ENCODE peak calls at places on chromosome 2, in seven cellular contexts. C is WTC11, J is BJ, N is mesothelial cell of epicardium, Q is neural progenitor cell, F is cardiac fibroblast, R is natural killer cell. O is an unnamed sample.
A peak's percentile ranks its signal among the peaks of the same experiment; 100 is the strongest.

GRCh38 chr2:45072064-45072861 is 63.0 kb upstream of the SIX2 start:
- DNase-seq in Q (no peak), J (no peak), N (no peak), R (no peak), C (no peak), F (no peak), O (no peak)

GRCh38 chr2:40584432-40584831 is 132.5 kb upstream of the SLC8A1 start:
- DNase-seq in J (no peak), N (no peak), Q (no peak), F (peak; percentile 44), R (no peak), C (no peak), O (no peak)

GRCh38 chr2:70994055-70994444 is 623 bp downstream of the TEX261 start:
- DNase-seq in C (no peak), R (no peak), J (no peak), F (peak; percentile 14), Q (peak; percentile 15), N (no peak), O (no peak)

GRCh38 chr2:19809206-19809605 is 92.6 kb downstream of the TTC32 start:
- DNase-seq in Q (no peak), R (no peak), J (no peak), F (no peak), N (no peak), C (no peak), O (no peak)

GRCh38 chr2:36352024-36352398 is 3.6 kb upstream of the CRIM1 start:
- DNase-seq in R (no peak), F (peak; percentile 76), J (no peak), Q (peak; percentile 65), C (no peak), N (no peak), O (no peak)

GRCh38 chr2:240509667-240510512 is 47.9 kb downstream of the ANKMY1 start:
- DNase-seq in C (no peak), R (no peak), N (no peak), Q (no peak), F (no peak), J (no peak), O (no peak)

GRCh38 chr2:98875081-98875728 is 60.8 kb downstream of the CRACDL start:
- DNase-seq in J (no peak), R (no peak), F (peak; percentile 3), N (no peak), Q (no peak), C (no peak), O (no peak)

GRCh38 chr2:101311390-101312019 is 3.0 kb upstream of the RNF149 start:
- DNase-seq in C (no peak), Q (no peak), J (no peak), F (no peak), R (no peak), N (no peak), O (no peak)

GRCh38 chr2:1586946-1587840 is 157.1 kb downstream of the PXDN start:
- DNase-seq in N (no peak), Q (no peak), J (no peak), C (no peak), F (no peak), R (no peak), O (no peak)

GRCh38 chr2:186903183-186903582 is 54.2 kb upstream of the ZSWIM2 start:
- DNase-seq in F (peak; percentile 47), C (no peak), Q (no peak), R (no peak), N (no peak), J (no peak), O (no peak)
- TF ChIP-seq CTCF in F (peak; percentile 48), C (peak; percentile 24), Q (peak; percentile 58), R (no peak), N (peak; percentile 46), J (peak; percentile 35), O (no peak)

GRCh38 chr2:127195140-127196074 is 24.7 kb downstream of the CYP27C1 start:
- DNase-seq in J (no peak), C (no peak), F (no peak), R (no peak), N (no peak), Q (no peak), O (no peak)

GRCh38 chr2:127199223-127199622 is 20.9 kb downstream of the CYP27C1 start:
- DNase-seq in F (no peak), C (no peak), J (no peak), R (no peak), N (no peak), Q (no peak), O (no peak)

GRCh38 chr2:127196998-127197397 is 23.1 kb downstream of the CYP27C1 start:
- DNase-seq in R (no peak), Q (peak; percentile 45), N (no peak), F (peak; percentile 18), J (no peak), C (no peak), O (no peak)

GRCh38 chr2:127196549-127196948 is 23.6 kb downstream of the CYP27C1 start:
- DNase-seq in Q (no peak), N (no peak), J (no peak), C (no peak), R (no peak), F (no peak), O (no peak)

GRCh38 chr2:127197475-127198385 is 22.4 kb downstream of the CYP27C1 start:
- DNase-seq in J (no peak), N (no peak), F (peak; percentile 64), Q (peak; percentile 85), C (peak; percentile 82), R (peak; percentile 28), O (no peak)
- TF ChIP-seq CTCF in J (peak; percentile 72), N (peak; percentile 19), F (peak; percentile 53), Q (peak; percentile 75), C (peak; percentile 26), R (peak; percentile 8), O (no peak)

GRCh38 chr2:85011747-85012146 is 40.8 kb downstream of the KCMF1 start:
- DNase-seq in C (peak; percentile 33), N (no peak), F (no peak), Q (peak; percentile 53), R (no peak), J (no peak), O (no peak)
- TF ChIP-seq CTCF in C (peak; percentile 53), N (no peak), F (peak; percentile 12), Q (peak; percentile 63), R (no peak), J (no peak), O (no peak)

GRCh38 chr2:37880546-37880945 is 44.5 kb upstream of the RMDN2 start:
- DNase-seq in R (no peak), N (no peak), C (no peak), Q (no peak), F (no peak), J (no peak), O (no peak)
- TF ChIP-seq CTCF in R (no peak), N (no peak), C (no peak), Q (no peak), F (no peak), J (peak; percentile 9), O (no peak)

GRCh38 chr2:150621800-150622199 is 134.3 kb upstream of the RND3 start:
- DNase-seq in C (no peak), F (peak; percentile 91), J (no peak), Q (no peak), R (no peak), N (no peak), O (no peak)

GRCh38 chr2:150618215-150618905 is 130.9 kb upstream of the RND3 start:
- DNase-seq in Q (no peak), C (no peak), R (no peak), N (no peak), J (no peak), F (peak; percentile 71), O (no peak)

GRCh38 chr2:150619607-150620330 is 132.3 kb upstream of the RND3 start:
- DNase-seq in J (no peak), Q (no peak), F (peak; percentile 86), C (no peak), N (no peak), R (no peak), O (no peak)

GRCh38 chr2:150620860-150621259 is 133.4 kb upstream of the RND3 start:
- DNase-seq in Q (no peak), F (peak; percentile 68), N (no peak), C (no peak), J (no peak), R (no peak), O (no peak)

DNA sequence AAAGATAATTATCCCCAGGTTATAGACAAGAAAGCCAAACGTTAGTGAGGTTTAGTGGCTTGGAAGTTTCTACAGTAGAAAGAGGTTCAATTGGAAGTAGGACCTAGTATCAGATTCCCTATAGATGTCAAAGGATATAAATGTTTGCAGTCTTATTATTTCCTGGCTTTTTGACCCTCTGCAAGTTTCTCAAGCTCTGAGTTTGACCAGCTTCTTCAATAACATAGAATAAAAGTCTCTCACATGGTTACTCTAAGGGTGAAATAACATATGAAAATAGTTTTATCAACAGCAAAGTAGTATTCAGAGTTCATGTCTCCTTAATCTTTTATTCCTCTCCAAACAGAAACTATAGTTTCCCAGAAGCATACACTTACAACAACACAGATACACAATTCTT is 132.9 kb upstream of the RND3 start:
- DNase-seq in J (no peak), N (no peak), C (no peak), F (no peak), R (no peak), Q (no peak), O (no peak)
- TF ChIP-seq CTCF in J (no peak), N (no peak), C (no peak), F (no peak), R (no peak), Q (no peak), O (no peak)

DNA sequence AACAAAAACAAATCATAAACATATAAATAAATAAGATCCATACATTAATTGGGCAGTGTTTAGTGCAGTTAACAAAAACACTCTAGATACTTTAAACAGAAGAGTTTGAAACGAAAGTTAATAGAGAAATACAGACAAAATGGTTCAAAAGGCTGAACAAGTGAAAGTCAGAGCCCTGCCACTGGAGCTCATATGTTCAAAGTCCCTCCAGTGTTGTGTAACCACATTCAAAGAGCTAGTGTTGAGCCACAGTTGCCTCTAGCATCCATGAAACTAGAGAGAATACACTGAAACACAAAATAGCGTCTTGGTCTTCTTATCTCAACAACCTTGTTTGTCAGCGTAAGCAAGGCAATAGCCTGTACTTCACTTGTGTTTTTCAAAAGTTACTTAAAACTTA is 1309.8 kb upstream of the NRXN1 start:
- DNase-seq in F (no peak), Q (no peak), J (no peak), R (no peak), N (no peak), C (no peak), O (no peak)
- TF ChIP-seq CTCF in F (no peak), Q (no peak), J (no peak), R (no peak), N (no peak), C (no peak), O (no peak)

O was measured in activated B cell treated with CpG ODN at 0.5 μM for 24 hours.